ENCODE peak calls at places on chromosomes 3 and 15, in ten cellular contexts. D is PC-3; L is CD8-positive, alpha-beta memory T cell; N is A549; T is left lung; X is mesendoderm; G is adrenal gland; Z is upper lobe of right lung; F is right cardiac atrium; M is tibial artery. O is an unnamed sample.

GRCh38 chr3:122799322-122799721 is 4.5 kb downstream of the SLC49A4 start:
- DNase-seq in X (no peak), M (no peak), N (no peak), L (no peak), G (no peak), T (no peak), F (no peak), Z (no peak), D (no peak), O (no peak)

GRCh38 chr3:74613060-74613459 is 1.4 kb downstream of the CNTN3 start:
- DNase-seq in L (no peak), Z (no peak), X (no peak), M (no peak), F (no peak), T (no peak), N (no peak), D (peak; percentile 2), G (no peak), O (no peak)

GRCh38 chr3:176430244-176430893 is 766.9 kb downstream of the TBL1XR1 start:
- DNase-seq in D (peak; percentile 72), N (peak; percentile 5), G (no peak), T (no peak), M (no peak), Z (no peak), L (no peak), X (peak; percentile 46), F (no peak), O (no peak)

GRCh38 chr3:112778298-112779008 is 68.2 kb downstream of the CD200R1L start:
- DNase-seq in L (no peak), X (no peak), Z (no peak), M (no peak), N (no peak), F (no peak), T (no peak), D (peak; percentile 86), G (no peak), O (no peak)

GRCh38 chr3:69422751-69423150 is 36.9 kb upstream of the FRMD4B start:
- DNase-seq in L (no peak), X (no peak), N (no peak), D (peak; percentile 30), F (no peak), Z (no peak), M (no peak), T (no peak), G (no peak), O (no peak)

GRCh38 chr3:101195951-101196713 is 124.2 kb downstream of the IMPG2 start:
- DNase-seq in Z (no peak), M (no peak), T (no peak), D (peak; percentile 91), G (no peak), L (no peak), X (peak; percentile 78), N (peak; percentile 28), F (no peak), O (no peak)

GRCh38 chr3:44012146-44012899 is 229.4 kb upstream of the TOPAZ1 start:
- DNase-seq in F (no peak), Z (no peak), M (no peak), N (no peak), T (no peak), D (no peak), L (no peak), X (no peak), G (no peak), O (no peak)

GRCh38 chr3:38524141-38524739 is 28.1 kb downstream of the EXOG start:
- DNase-seq in G (no peak), L (no peak), Z (no peak), M (no peak), N (no peak), T (no peak), F (no peak), X (no peak), D (no peak), O (no peak)

GRCh38 chr3:17132286-17133115 is 247.7 kb downstream of the PLCL2 start:
- DNase-seq in G (no peak), N (no peak), D (no peak), Z (no peak), F (no peak), L (no peak), T (no peak), M (no peak), X (no peak), O (no peak)

GRCh38 chr3:135970500-135971116 is 5.1 kb downstream of the PPP2R3A start:
- DNase-seq in X (peak; percentile 39), G (no peak), L (no peak), N (no peak), D (peak; percentile 58), F (no peak), Z (no peak), M (no peak), T (no peak), O (no peak)

GRCh38 chr3:185865277-185865676 is 40.4 kb upstream of the IGF2BP2 start:
- DNase-seq in G (no peak), F (no peak), T (no peak), Z (no peak), N (no peak), D (no peak), L (no peak), X (no peak), M (no peak), O (no peak)

GRCh38 chr15:73009306-73010091 is 42.8 kb upstream of the NEO1 start:
- DNase-seq in G (no peak), D (no peak), T (no peak), Z (no peak), L (no peak), X (no peak), F (no peak), M (no peak), N (no peak), O (no peak)

GRCh38 chr3:184395320-184395660 is 15.4 kb downstream of the CHRD start:
- DNase-seq in F (no peak), T (peak; percentile 68), X (no peak), Z (no peak), D (no peak), N (no peak), M (peak; percentile 46), L (no peak), G (no peak), O (no peak)

GRCh38 chr3:113673593-113673992 is 22.8 kb downstream of the USF3 start:
- DNase-seq in L (no peak), N (no peak), X (no peak), D (no peak), T (no peak), G (no peak), M (no peak), F (no peak), Z (no peak), O (no peak)

GRCh38 chr15:38072507-38073277 is 138.3 kb downstream of the TMCO5A start:
- DNase-seq in Z (peak; percentile 84), F (peak; percentile 94), T (peak; percentile 88), D (peak; percentile 82), M (peak; percentile 82), L (no peak), X (peak; percentile 98), N (peak; percentile 39), G (peak; percentile 73), O (peak; percentile 75)

GRCh38 chr3:24389108-24390090 is 105.3 kb downstream of the THRB start:
- DNase-seq in N (no peak), T (no peak), G (no peak), L (no peak), Z (no peak), F (no peak), X (peak; percentile 17), D (peak; percentile 36), M (no peak), O (no peak)

GRCh38 chr3:13608969-13609725 is 60.2 kb downstream of the FBLN2 start:
- DNase-seq in N (no peak), L (no peak), Z (no peak), F (peak; percentile 11), G (no peak), D (no peak), T (no peak), X (no peak), M (no peak), O (no peak)

GRCh38 chr3:100003609-100004503 is 110.4 kb downstream of the FILIP1L start:
- DNase-seq in D (no peak), F (no peak), X (no peak), L (no peak), N (no peak), T (no peak), G (no peak), M (no peak), Z (no peak), O (no peak)
- H3K4me1 ChIP-seq in D (peaks cover 39% of the 10 kb centered on the region), F (peaks cover 5% of the 10 kb centered on the region), X (peaks cover 4% of the 10 kb centered on the region), L (no peaks in the 10 kb centered on the region), N (peaks cover 40% of the 10 kb centered on the region), T (peaks cover 7% of the 10 kb centered on the region), G (peaks cover 5% of the 10 kb centered on the region), M (peaks cover 51% of the 10 kb centered on the region), Z (peaks cover 13% of the 10 kb centered on the region), O (peaks cover 24% of the 10 kb centered on the region)

GRCh38 chr15:65695073-65695472 is 73.3 kb downstream of the SLC24A1 start:
- DNase-seq in G (no peak), M (no peak), X (no peak), Z (no peak), T (no peak), D (no peak), F (no peak), N (no peak), L (no peak), O (no peak)
- H3K4me1 ChIP-seq in G (peaks cover 4% of the 10 kb centered on the region), M (no peaks in the 10 kb centered on the region), X (no peaks in the 10 kb centered on the region), Z (no peaks in the 10 kb centered on the region), T (no peaks in the 10 kb centered on the region), D (no peaks in the 10 kb centered on the region), F (no peaks in the 10 kb centered on the region), N (no peaks in the 10 kb centered on the region), L (no peaks in the 10 kb centered on the region), O (no peaks in the 10 kb centered on the region)

DNA sequence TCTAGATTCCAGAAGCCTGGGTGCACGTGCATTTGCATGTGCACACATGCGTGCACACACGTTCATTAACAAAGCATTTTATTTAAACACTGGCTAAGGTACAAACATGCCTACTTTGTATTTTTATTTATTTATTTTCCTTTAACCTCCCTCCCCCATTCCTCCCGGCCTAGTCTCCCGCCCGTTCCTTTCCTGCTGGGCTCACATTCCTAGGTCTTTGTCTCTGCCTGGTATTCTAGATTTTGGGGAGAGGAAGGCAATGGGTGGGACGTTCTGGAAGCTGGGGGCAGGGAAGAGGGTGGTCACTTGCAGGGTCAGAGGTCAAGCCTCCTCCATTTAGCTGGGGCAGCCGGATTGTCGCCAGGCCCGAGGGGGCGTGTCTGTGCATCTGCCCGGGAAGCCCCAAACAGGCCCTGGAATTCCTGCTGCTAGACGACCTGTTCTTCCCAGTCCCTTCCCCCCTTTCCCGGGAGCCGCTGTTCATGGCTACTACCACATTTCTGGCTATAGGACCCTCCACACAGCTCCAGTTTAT is 51.8 kb downstream of the TRIM71 start:
- DNase-seq in F (no peak), G (no peak), L (no peak), T (no peak), D (no peak), Z (no peak), M (no peak), X (peak; percentile 99), N (no peak), O (no peak)
- H3K4me1 ChIP-seq in F (no peaks in the 10 kb centered on the region), G (no peaks in the 10 kb centered on the region), L (no peaks in the 10 kb centered on the region), T (peaks cover 20% of the 10 kb centered on the region), D (peaks cover 29% of the 10 kb centered on the region), Z (peaks cover 22% of the 10 kb centered on the region), M (peaks cover 16% of the 10 kb centered on the region), X (peaks cover 52% of the 10 kb centered on the region), N (no peaks in the 10 kb centered on the region), O (peaks cover 33% of the 10 kb centered on the region)

DNA sequence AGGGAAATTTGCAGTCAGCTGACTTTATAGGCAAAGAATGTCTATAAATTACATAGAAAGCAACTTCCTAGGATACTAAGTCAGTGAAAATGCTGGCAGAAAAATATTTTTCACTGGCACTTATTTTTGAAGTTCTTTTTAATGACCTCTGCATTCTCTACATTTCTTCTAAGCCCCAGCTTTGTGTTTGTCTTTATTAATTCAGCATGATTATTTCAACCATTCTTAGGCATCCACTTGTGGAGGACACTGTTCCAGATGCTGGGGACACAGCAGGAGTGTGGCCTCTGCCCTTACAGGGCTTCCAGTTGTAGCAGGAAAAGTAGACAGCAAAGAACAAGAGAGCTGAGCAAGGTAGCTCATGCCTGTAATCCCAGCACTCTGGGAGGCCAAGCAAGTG is 15.0 kb downstream of the LRRK1 start:
- DNase-seq in G (no peak), X (no peak), N (no peak), L (no peak), D (no peak), F (no peak), M (no peak), Z (no peak), T (no peak), O (no peak)
- H3K4me1 ChIP-seq in G (no peaks in the 10 kb centered on the region), X (no peaks in the 10 kb centered on the region), N (peaks cover 9% of the 10 kb centered on the region), L (no peaks in the 10 kb centered on the region), D (peaks cover 10% of the 10 kb centered on the region), F (no peaks in the 10 kb centered on the region), M (no peaks in the 10 kb centered on the region), Z (no peaks in the 10 kb centered on the region), T (peaks cover 10% of the 10 kb centered on the region), O (no peaks in the 10 kb centered on the region)